ENCODE peak calls at places on chromosomes 12 and 14, in ten cellular contexts. G is stimulated activated CD4-positive, alpha-beta T cell treated with anti-CD3 and anti-CD28 coated beads, TNF-alpha, amount 100 ng/mL, for 1 hour; T is C1 segment of cervical spinal cord; J is astrocyte; Q is naive B cell; X is adrenal gland; U is psoas muscle; W is cardiac muscle cell; D is anterior cingulate cortex; N is amniotic stem cell. I is an unnamed sample.

GRCh38 chr12:42213954-42214426 is 24.1 kb downstream of the YAF2 start:
- DNase-seq in Q (no peak), D (no peak), U (no peak), G (no peak), X (peak; percentile 83), J (peak; percentile 67), N (no peak), T (no peak), W (peak; percentile 85), I (no peak)

GRCh38 chr14:21185506-21185905 is 29.6 kb upstream of the OR5AU1 start:
- DNase-seq in G (no peak), D (no peak), J (no peak), T (no peak), Q (no peak), U (no peak), W (no peak), X (no peak), N (no peak), I (no peak)

GRCh38 chr12:55727643-55728184 is 1.1 kb downstream of the CD63 start:
- DNase-seq in W (no peak), G (no peak), J (no peak), X (peak; percentile 87), U (peak; percentile 88), T (peak; percentile 70), Q (no peak), N (peak; percentile 53), D (no peak), I (no peak)

GRCh38 chr14:76687611-76688372 is 73.5 kb upstream of the VASH1 start:
- DNase-seq in J (peak; percentile 36), T (no peak), N (no peak), X (no peak), D (no peak), Q (no peak), G (no peak), W (no peak), U (no peak), I (no peak)

GRCh38 chr12:122406701-122407154 is 15.7 kb downstream of the CLIP1 start:
- DNase-seq in T (no peak), Q (no peak), G (no peak), W (no peak), J (no peak), U (no peak), N (peak; percentile 22), D (no peak), X (no peak), I (no peak)

GRCh38 chr14:56494167-56494566 is 85.4 kb upstream of the TMEM260 start:
- DNase-seq in U (no peak), D (no peak), W (no peak), T (no peak), X (no peak), Q (no peak), J (no peak), N (no peak), G (no peak), I (no peak)

GRCh38 chr12:30973830-30974229 is 47.3 kb downstream of the TSPAN11 start:
- DNase-seq in Q (no peak), D (no peak), W (no peak), J (no peak), T (no peak), U (peak; percentile 17), N (no peak), X (no peak), G (no peak), I (no peak)

GRCh38 chr12:101221301-101221700 is 11.3 kb upstream of the SLC5A8 start:
- DNase-seq in Q (no peak), J (no peak), D (no peak), W (no peak), U (no peak), G (no peak), X (no peak), N (no peak), T (no peak), I (no peak)

GRCh38 chr12:122842505-122843405 is 7.5 kb downstream of the HIP1R start:
- DNase-seq in J (no peak), W (no peak), G (no peak), Q (no peak), T (peak; percentile 55), X (peak; percentile 49), N (no peak), D (no peak), U (no peak), I (no peak)

GRCh38 chr14:53278602-53279506 is 125.7 kb upstream of the DDHD1 start:
- DNase-seq in D (no peak), T (no peak), G (no peak), U (no peak), W (no peak), X (no peak), J (peak; percentile 31), Q (no peak), N (no peak), I (peak; percentile 46)

GRCh38 chr14:66511849-66512248 is 3.9 kb downstream of the GPHN start:
- DNase-seq in W (no peak), Q (no peak), X (no peak), J (no peak), G (no peak), N (no peak), U (no peak), D (no peak), T (no peak), I (no peak)

GRCh38 chr12:3496964-3497363 is 6.0 kb downstream of the PRMT8 start:
- DNase-seq in T (no peak), N (no peak), G (no peak), W (peak; percentile 18), Q (no peak), U (no peak), D (no peak), J (no peak), X (no peak), I (peak; percentile 61)

GRCh38 chr12:26056335-26056734 is 68.5 kb downstream of the BHLHE41 start:
- DNase-seq in X (no peak), W (no peak), J (peak; percentile 63), N (no peak), G (no peak), D (no peak), T (no peak), U (no peak), Q (no peak), I (no peak)

GRCh38 chr12:20101046-20101445 is 267.3 kb upstream of the PDE3A start:
- DNase-seq in G (no peak), J (peak; percentile 23), D (no peak), N (no peak), T (no peak), W (no peak), X (no peak), Q (no peak), U (no peak), I (no peak)

GRCh38 chr12:16076553-16076952 is 165.4 kb downstream of the DERA start:
- DNase-seq in T (no peak), W (peak; percentile 23), Q (no peak), D (no peak), X (no peak), G (no peak), N (no peak), J (no peak), U (no peak), I (peak; percentile 80)

I was measured in Karpas-422.